ENCODE peak calls at places on chromosome 2, in five cellular contexts. X is upper lobe of right lung; P is CD8-positive, alpha-beta T cell; E is neural progenitor cell; G is stomach. Z is an unnamed sample.

GRCh38 chr2:85811173-85811849 is 57.5 kb downstream of the ATOH8 start:
- DNase-seq in E (no peak), G (peak; percentile 45), P (no peak), X (peak; percentile 79), Z (no peak)

GRCh38 chr2:206105541-206105940 is 19.6 kb upstream of the INO80D start:
- DNase-seq in X (no peak), G (no peak), E (no peak), P (no peak), Z (no peak)

GRCh38 chr2:188497736-188498135 is 206.1 kb downstream of the GULP1 start:
- DNase-seq in X (no peak), E (no peak), P (no peak), G (no peak), Z (no peak)

GRCh38 chr2:11761259-11761658 is 14.8 kb downstream of the LPIN1 start:
- DNase-seq in P (no peak), X (no peak), G (no peak), E (no peak), Z (no peak)

GRCh38 chr2:97711394-97711711 is 2.0 kb upstream of the ZAP70 start:
- DNase-seq in E (no peak), X (no peak), P (no peak), G (no peak), Z (no peak)

GRCh38 chr2:97660775-97661417 is 2.9 kb downstream of the ACTR1B start:
- DNase-seq in X (no peak), E (no peak), G (no peak), P (no peak), Z (no peak)

GRCh38 chr2:33034784-33035183 is 88.0 kb downstream of the LTBP1 start:
- DNase-seq in G (no peak), P (no peak), E (no peak), X (no peak), Z (no peak)

GRCh38 chr2:85468096-85468703 is 49.7 kb downstream of the SH2D6 start:
- DNase-seq in X (no peak), E (no peak), G (no peak), P (no peak), Z (no peak)

GRCh38 chr2:36277146-36277808 is 78.3 kb upstream of the CRIM1 start:
- DNase-seq in X (no peak), G (no peak), P (no peak), E (no peak), Z (no peak)

GRCh38 chr2:217256261-217256660 is 396.4 kb upstream of the TNP1 start:
- DNase-seq in X (no peak), G (no peak), P (no peak), E (peak; percentile 51), Z (no peak)

GRCh38 chr2:16664052-16664731 is 1.4 kb downstream of the CYRIA start:
- DNase-seq in E (peak; percentile 37), X (no peak), G (no peak), P (no peak), Z (no peak)

GRCh38 chr2:20589975-20590703 is 60.8 kb downstream of the HS1BP3 start:
- DNase-seq in E (no peak), P (no peak), G (peak; percentile 9), X (peak; percentile 59), Z (no peak)

GRCh38 chr2:182784777-182785176 is 68.7 kb downstream of the DNAJC10 start:
- DNase-seq in X (no peak), G (no peak), E (peak; percentile 44), P (no peak), Z (no peak)

GRCh38 chr2:237614151-237614720 is 13.2 kb upstream of the LRRFIP1 start:
- DNase-seq in X (no peak), E (peak; percentile 37), P (no peak), G (no peak), Z (no peak)

GRCh38 chr2:27216416-27217137 is 592 bp upstream of the CAD start:
- DNase-seq in P (no peak), G (no peak), X (no peak), E (no peak), Z (no peak)

GRCh38 chr2:27220091-27220490 is 2.9 kb downstream of the CAD start:
- DNase-seq in X (peak; percentile 10), E (no peak), G (no peak), P (no peak), Z (no peak)

GRCh38 chr2:27214936-27215335 is 2.2 kb upstream of the CAD start:
- DNase-seq in X (no peak), G (no peak), P (no peak), E (no peak), Z (no peak)

GRCh38 chr2:27218614-27219013 is 1.4 kb downstream of the CAD start:
- DNase-seq in G (no peak), P (no peak), X (no peak), E (no peak), Z (no peak)

GRCh38 chr2:27217173-27218121 is at the start of gene CAD:
- DNase-seq in E (peak; percentile 96), P (peak; percentile 69), X (peak; percentile 95), G (peak; percentile 86), Z (peak; percentile 65)
- H3K27me3 ChIP-seq in E (no peaks in the 10 kb centered on the region), P (no peaks in the 10 kb centered on the region), X (no peaks in the 10 kb centered on the region), G (no peaks in the 10 kb centered on the region), Z (no peaks in the 10 kb centered on the region)

GRCh38 chr2:174446531-174446930 is 40.3 kb downstream of the GPR155 start:
- DNase-seq in G (no peak), P (no peak), X (no peak), E (no peak), Z (no peak)

GRCh38 chr2:174449033-174449432 is 37.8 kb downstream of the GPR155 start:
- DNase-seq in E (no peak), G (no peak), X (no peak), P (no peak), Z (no peak)

GRCh38 chr2:174445248-174445647 is 41.6 kb downstream of the GPR155 start:
- DNase-seq in E (no peak), P (no peak), G (no peak), X (no peak), Z (no peak)

GRCh38 chr2:174442546-174443510 is 44.0 kb downstream of the GPR155 start:
- DNase-seq in P (no peak), X (no peak), G (no peak), E (peak; percentile 2), Z (no peak)

DNA sequence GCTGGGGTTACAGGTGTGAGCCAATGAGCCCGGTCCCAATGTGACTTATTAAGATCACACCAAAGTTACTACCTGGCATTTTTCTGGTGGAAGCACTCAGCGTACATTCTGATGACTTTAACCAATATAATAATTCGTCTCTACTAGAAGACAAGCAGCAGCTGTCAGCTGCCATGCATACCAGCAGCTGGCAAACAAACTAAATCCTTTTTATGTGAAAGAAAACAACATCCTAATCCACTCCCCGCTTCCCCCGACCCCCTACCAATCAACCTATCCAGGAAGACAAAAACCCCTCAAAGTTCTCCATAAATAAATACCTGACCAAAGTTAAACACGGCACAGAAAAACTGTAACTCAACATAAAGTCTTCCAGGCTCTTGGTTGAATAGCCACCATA is 42.1 kb downstream of the GPR155 start:
- DNase-seq in X (no peak), P (no peak), G (no peak), E (peak; percentile 42), Z (no peak)
- H3K27me3 ChIP-seq in X (no peaks in the 10 kb centered on the region), P (no peaks in the 10 kb centered on the region), G (no peaks in the 10 kb centered on the region), E (no peaks in the 10 kb centered on the region), Z (no peaks in the 10 kb centered on the region)

GRCh38 chr2:240436626-240437180 is 1.2 kb downstream of the GPC1 start:
- DNase-seq in X (peak; percentile 70), P (no peak), E (peak; percentile 75), G (no peak), Z (no peak)

GRCh38 chr2:240435955-240436625 is 627 bp downstream of the GPC1 start:
- DNase-seq in G (no peak), E (peak; percentile 55), X (peak; percentile 72), P (no peak), Z (no peak)

GRCh38 chr2:240434728-240435456 is 571 bp upstream of the GPC1 start:
- DNase-seq in X (peak; percentile 96), G (peak; percentile 93), P (peak; percentile 67), E (peak; percentile 96), Z (peak; percentile 89)

GRCh38 chr2:240433973-240434727 is 1.3 kb upstream of the GPC1 start:
- DNase-seq in G (no peak), X (peak; percentile 67), P (no peak), E (no peak), Z (peak; percentile 52)

DNA sequence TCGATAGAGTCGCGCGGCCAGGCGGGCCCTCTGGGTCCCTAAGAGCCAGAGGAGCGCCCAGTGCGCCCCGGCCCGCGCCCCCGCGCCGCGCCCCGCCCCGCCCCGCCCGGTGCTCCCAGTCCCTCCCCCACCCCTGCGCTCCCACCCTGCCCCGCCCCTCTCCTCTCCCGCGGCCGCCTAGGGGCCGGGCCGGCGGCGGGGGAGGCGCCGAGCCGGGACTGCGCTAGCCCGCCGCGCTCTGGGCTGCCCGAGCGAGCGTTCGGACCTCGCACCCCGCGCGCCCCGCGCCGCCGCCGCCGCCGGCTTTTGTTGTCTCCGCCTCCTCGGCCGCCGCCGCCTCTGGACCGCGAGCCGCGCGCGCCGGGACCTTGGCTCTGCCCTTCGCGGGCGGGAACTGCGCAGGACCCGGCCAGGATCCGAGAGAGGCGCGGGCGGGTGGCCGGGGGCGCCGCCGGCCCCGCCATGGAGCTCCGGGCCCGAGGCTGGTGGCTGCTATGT is at the start of gene GPC1:
- DNase-seq in X (peak; percentile 88), G (peak; percentile 74), E (peak; percentile 94), P (no peak), Z (no peak)
- H3K27me3 ChIP-seq in X (peaks cover 22% of the 10 kb centered on the region), G (no peaks in the 10 kb centered on the region), E (peaks cover 17% of the 10 kb centered on the region), P (peaks cover 17% of the 10 kb centered on the region), Z (no peaks in the 10 kb centered on the region)

GRCh38 chr2:234706086-234706485 is 209.2 kb upstream of the ARL4C start:
- DNase-seq in X (no peak), P (no peak), E (no peak), G (no peak), Z (no peak)

GRCh38 chr2:234710066-234710465 is 213.2 kb upstream of the ARL4C start:
- DNase-seq in P (no peak), X (no peak), G (no peak), E (no peak), Z (no peak)

GRCh38 chr2:234710587-234710986 is 213.7 kb upstream of the ARL4C start:
- DNase-seq in X (no peak), E (no peak), P (no peak), G (no peak), Z (no peak)

GRCh38 chr2:234708717-234709116 is 211.8 kb upstream of the ARL4C start:
- DNase-seq in G (no peak), X (no peak), P (no peak), E (no peak), Z (no peak)

DNA sequence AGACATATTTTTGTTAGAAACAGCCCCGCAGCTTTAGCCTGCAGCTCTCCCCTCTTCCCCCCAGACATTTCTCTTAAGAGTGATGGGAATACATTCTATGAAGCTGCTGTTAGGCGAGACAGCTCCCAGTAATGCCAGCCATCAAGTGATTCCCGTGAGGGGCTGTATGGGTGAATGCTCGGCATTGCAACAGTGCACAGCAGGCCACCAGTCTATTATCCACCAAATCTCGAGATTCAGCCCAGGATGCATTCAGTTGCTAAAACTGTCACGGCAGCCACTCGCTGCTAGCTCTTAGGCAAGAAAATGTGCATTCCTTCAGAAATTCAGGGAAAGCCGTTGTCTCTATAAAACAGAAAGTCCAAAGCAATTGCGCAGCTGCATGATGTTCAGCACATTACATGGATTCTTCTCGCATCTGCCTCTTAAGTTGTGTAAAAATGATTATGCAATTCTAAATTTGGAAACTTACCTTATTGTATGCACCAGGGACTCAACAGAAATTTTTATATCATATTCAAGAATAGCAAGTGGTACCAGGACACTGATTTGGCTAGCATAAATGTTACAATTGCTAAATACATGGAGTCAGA is 211.3 kb upstream of the ARL4C start:
- DNase-seq in P (no peak), X (no peak), E (peak; percentile 65), G (no peak), Z (no peak)
- H3K27me3 ChIP-seq in P (no peaks in the 10 kb centered on the region), X (peaks cover 7% of the 10 kb centered on the region), E (no peaks in the 10 kb centered on the region), G (no peaks in the 10 kb centered on the region), Z (no peaks in the 10 kb centered on the region)

GRCh38 chr2:176182671-176183070 is 5.8 kb upstream of the HOXD1 start:
- DNase-seq in G (no peak), E (no peak), P (no peak), X (no peak), Z (no peak)
- H3K27me3 ChIP-seq in G (peaks cover 12% of the 10 kb centered on the region), E (peaks cover 100% of the 10 kb centered on the region), P (peaks cover 15% of the 10 kb centered on the region), X (peaks cover 67% of the 10 kb centered on the region), Z (peaks cover 48% of the 10 kb centered on the region)